ENCODE peak calls at places on chromosome 17, in ten cellular contexts. W is activated T-helper 1 cell treated with anti-CD3 and anti-CD28 coated beads, Interleukin-12 subunit alpha, Interleukin-12 subunit beta, Interleukin-2, Interleukin-4 antibody, amounts not matched to agents 30 ng/mL and 10 ng/mL and 1 ng/mL, durations not matched to agents 14 hours and 24 hours and 36 hours; P is GM12878; U is foreskin fibroblast; B is activated T-helper 2 cell treated with anti-CD3 and anti-CD28 coated beads, Interferon-gamma antibody, Interleukin-2, Interleukin-4, amounts not matched to agents 10 μg/mL and 5 μg/mL and 100 μg/mL, durations not matched to agents 14 hours and 24 hours and 36 hours; S is A673; G is naive thymus-derived CD4-positive, alpha-beta T cell; A is activated B cell treated with CpG ODN at 0.5 μM for 24 hours; Y is NCI-H1930; E is MM.1S. O is an unnamed sample.

GRCh38 chr17:55567240-55568216 is 56.3 kb upstream of the SMIM36 start:
- DNase-seq in W (no peak), P (no peak), U (no peak), B (no peak), S (no peak), G (no peak), A (no peak), Y (no peak), E (no peak), O (no peak)

GRCh38 chr17:52124561-52124960 is 34.0 kb downstream of the CA10 start:
- DNase-seq in W (no peak), P (no peak), U (no peak), B (no peak), S (no peak), G (no peak), A (no peak), Y (no peak), E (no peak), O (no peak)

GRCh38 chr17:17710728-17711541 is 29.7 kb downstream of the RAI1 start:
- DNase-seq in W (no peak), P (no peak), U (peak), B (no peak), S (peak), G (no peak), A (no peak), Y (no peak), E (no peak), O (no peak)

GRCh38 chr17:49111934-49112333 is 20.6 kb upstream of the B4GALNT2 start:
- DNase-seq in W (no peak), P (no peak), U (no peak), B (no peak), S (no peak), G (no peak), A (no peak), Y (no peak), E (no peak), O (no peak)

GRCh38 chr17:57858838-57859237 is 9.0 kb upstream of the MRPS23 start:
- DNase-seq in W (no peak), P (no peak), U (no peak), B (no peak), S (no peak), G (no peak), A (no peak), Y (no peak), E (no peak), O (no peak)

GRCh38 chr17:37083461-37083860 is 134.7 kb downstream of the AATF start:
- DNase-seq in W (no peak), P (no peak), U (no peak), B (no peak), S (no peak), G (no peak), A (no peak), Y (no peak), E (no peak), O (no peak)

GRCh38 chr17:38605852-38606645 is at the start of gene SRCIN1:
- DNase-seq in W (peak), P (no peak), U (peak), B (peak), S (peak), G (peak), A (peak), Y (peak), E (peak), O (no peak)

GRCh38 chr17:79306688-79307323 is 232.2 kb downstream of the ENGASE start:
- DNase-seq in W (no peak), P (no peak), U (no peak), B (no peak), S (no peak), G (no peak), A (no peak), Y (no peak), E (peak), O (no peak)

GRCh38 chr17:19958023-19958422 is 19.6 kb downstream of the AKAP10 start:
- DNase-seq in W (no peak), P (no peak), U (peak), B (no peak), S (peak), G (no peak), A (no peak), Y (no peak), E (no peak), O (no peak)

GRCh38 chr17:48262982-48263586 is 155.5 kb downstream of the SNX11 start:
- DNase-seq in W (no peak), P (no peak), U (no peak), B (no peak), S (peak), G (no peak), A (no peak), Y (no peak), E (peak), O (no peak)

GRCh38 chr17:79835470-79835899 is 3.8 kb downstream of the CBX4 start:
- DNase-seq in W (no peak), P (no peak), U (no peak), B (no peak), S (no peak), G (no peak), A (no peak), Y (no peak), E (no peak), O (no peak)

GRCh38 chr17:3659541-3660111 is 8.8 kb downstream of the TAX1BP3 start:
- DNase-seq in W (no peak), P (no peak), U (peak), B (no peak), S (no peak), G (no peak), A (no peak), Y (no peak), E (peak), O (no peak)

GRCh38 chr17:55159251-55159650 is 105.5 kb upstream of the HLF start:
- DNase-seq in W (no peak), P (no peak), U (no peak), B (no peak), S (no peak), G (no peak), A (no peak), Y (no peak), E (no peak), O (no peak)

GRCh38 chr17:47797797-47798196 is 23.8 kb downstream of the OSBPL7 start:
- DNase-seq in W (no peak), P (no peak), U (no peak), B (no peak), S (no peak), G (no peak), A (no peak), Y (no peak), E (peak), O (no peak)

GRCh38 chr17:29107933-29108805 is 65.2 kb downstream of the PIPOX start:
- DNase-seq in W (no peak), P (no peak), U (no peak), B (no peak), S (no peak), G (no peak), A (no peak), Y (no peak), E (no peak), O (no peak)

GRCh38 chr17:9192010-9192409 is 170.7 kb downstream of the NTN1 start:
- DNase-seq in W (no peak), P (no peak), U (no peak), B (no peak), S (no peak), G (no peak), A (no peak), Y (no peak), E (no peak), O (no peak)

GRCh38 chr17:80768936-80769335 is 222.7 kb upstream of the CHMP6 start:
- DNase-seq in W (no peak), P (no peak), U (no peak), B (no peak), S (no peak), G (peak), A (no peak), Y (no peak), E (no peak), O (no peak)

GRCh38 chr17:7294614-7295153 is at the start of gene YBX2:
- DNase-seq in W (peak), P (no peak), U (peak), B (peak), S (peak), G (peak), A (peak), Y (peak), E (peak), O (peak)

GRCh38 chr17:52027081-52027480 is 131.4 kb downstream of the CA10 start:
- DNase-seq in W (no peak), P (no peak), U (no peak), B (no peak), S (no peak), G (no peak), A (no peak), Y (no peak), E (no peak), O (no peak)

GRCh38 chr17:56653877-56654276 is 60.4 kb downstream of the NOG start:
- DNase-seq in W (peak), P (peak), U (no peak), B (peak), S (peak), G (peak), A (no peak), Y (no peak), E (peak), O (peak)

GRCh38 chr17:57679356-57679755 is 65.7 kb downstream of the CCDC182 start:
- DNase-seq in W (no peak), P (no peak), U (no peak), B (no peak), S (no peak), G (no peak), A (no peak), Y (no peak), E (no peak), O (no peak)

GRCh38 chr17:11757796-11758195 is 159.5 kb downstream of the DNAH9 start:
- DNase-seq in W (no peak), P (no peak), U (no peak), B (no peak), S (no peak), G (no peak), A (no peak), Y (no peak), E (no peak), O (no peak)

GRCh38 chr17:64940055-64940454 is 20.8 kb upstream of the LRRC37A3 start:
- DNase-seq in W (no peak), P (no peak), U (no peak), B (no peak), S (no peak), G (no peak), A (no peak), Y (no peak), E (no peak), O (no peak)

GRCh38 chr17:794876-795275 is 12.7 kb downstream of the MRM3 start:
- DNase-seq in W (peak), P (no peak), U (peak), B (no peak), S (peak), G (peak), A (no peak), Y (no peak), E (peak), O (peak)

GRCh38 chr17:42276359-42276608 is at the start of gene STAT5B:
- DNase-seq in W (peak), P (no peak), U (peak), B (peak), S (peak), G (peak), A (peak), Y (no peak), E (peak), O (peak)

GRCh38 chr17:17736205-17737183 is 55.2 kb downstream of the RAI1 start:
- DNase-seq in W (no peak), P (no peak), U (no peak), B (no peak), S (no peak), G (no peak), A (no peak), Y (no peak), E (no peak), O (no peak)

GRCh38 chr17:45229681-45230409 is 8.2 kb downstream of the FMNL1 start:
- DNase-seq in W (no peak), P (no peak), U (no peak), B (no peak), S (no peak), G (peak), A (peak), Y (no peak), E (no peak), O (no peak)

GRCh38 chr17:68458260-68459029 is 1.1 kb upstream of the WIPI1 start:
- DNase-seq in W (no peak), P (no peak), U (no peak), B (no peak), S (no peak), G (no peak), A (no peak), Y (no peak), E (peak), O (no peak)

GRCh38 chr17:46795379-46795952 is 23.0 kb downstream of the WNT3 start:
- DNase-seq in W (no peak), P (no peak), U (no peak), B (no peak), S (peak), G (no peak), A (no peak), Y (no peak), E (no peak), O (no peak)

GRCh38 chr17:42337442-42337841 is 49.1 kb downstream of the STAT5A start:
- DNase-seq in W (peak), P (peak), U (peak), B (peak), S (no peak), G (peak), A (no peak), Y (no peak), E (no peak), O (peak)

GRCh38 chr17:78665952-78666920 is 89.0 kb upstream of the DNAH17 start:
- DNase-seq in W (peak), P (no peak), U (no peak), B (peak), S (no peak), G (peak), A (no peak), Y (no peak), E (no peak), O (peak)

GRCh38 chr17:27821318-27821717 is 21.0 kb upstream of the NOS2 start:
- DNase-seq in W (no peak), P (no peak), U (no peak), B (no peak), S (no peak), G (no peak), A (no peak), Y (no peak), E (no peak), O (no peak)

GRCh38 chr17:40443196-40443987 is at the start of gene IGFBP4:
- DNase-seq in W (peak), P (no peak), U (peak), B (peak), S (peak), G (peak), A (peak), Y (peak), E (peak), O (peak)

GRCh38 chr17:45222273-45222993 is 748 bp downstream of the FMNL1 start:
- DNase-seq in W (no peak), P (no peak), U (no peak), B (peak), S (no peak), G (peak), A (no peak), Y (no peak), E (peak), O (no peak)

GRCh38 chr17:13329421-13329820 is 272.3 kb downstream of the HS3ST3A1 start:
- DNase-seq in W (no peak), P (no peak), U (no peak), B (no peak), S (no peak), G (no peak), A (no peak), Y (no peak), E (no peak), O (no peak)

GRCh38 chr17:82232876-82233785 is 4.3 kb downstream of the SLC16A3 start:
- DNase-seq in W (no peak), P (no peak), U (no peak), B (no peak), S (no peak), G (no peak), A (no peak), Y (no peak), E (no peak), O (no peak)

GRCh38 chr17:78798695-78799559 is 16.9 kb upstream of the CYTH1 start:
- DNase-seq in W (no peak), P (no peak), U (no peak), B (no peak), S (peak), G (no peak), A (no peak), Y (no peak), E (peak), O (no peak)